ENCODE peak calls at places on chromosomes 1 and 21, in seven cellular contexts. I is SK-MEL-5; T is GM12865; C is NCI-H1105 treated with DMSO at 0.1 percent for 48 hours; P is stimulated activated CD4-positive, alpha-beta T cell treated with anti-CD3 and anti-CD28 coated beads, Interleukin-12 subunit alpha, Interleukin-12 subunit beta, amount 100 ng/mL, for 48 hours; D is left lung; N is stimulated activated CD8-positive, alpha-beta memory T cell treated with anti-CD3 and anti-CD28 coated beads, Interleukin-2, amount 100 ng/mL, for 1 hour. E is an unnamed sample.

GRCh38 chr1:206047271-206047670 is 5.7 kb upstream of the RHEX start:
- DNase-seq in I (no peak), T (peak), C (no peak), P (no peak), D (no peak), N (no peak), E (no peak)

GRCh38 chr21:46080171-46081021 is 17.5 kb upstream of the COL6A2 start:
- DNase-seq in I (no peak), T (no peak), C (no peak), P (no peak), D (peak), N (no peak), E (no peak)

GRCh38 chr1:45116340-45116739 is 90.1 kb downstream of the ZSWIM5 start:
- DNase-seq in I (no peak), T (no peak), C (no peak), P (no peak), D (no peak), N (no peak), E (no peak)

GRCh38 chr1:110224240-110224995 is 14.3 kb downstream of the KCNC4 start:
- DNase-seq in I (no peak), T (no peak), C (no peak), P (no peak), D (no peak), N (no peak), E (no peak)

GRCh38 chr1:110196917-110197782 is 13.0 kb upstream of the KCNC4 start:
- DNase-seq in I (peak), T (peak), C (peak), P (peak), D (no peak), N (no peak), E (no peak)

GRCh38 chr1:21884456-21885235 is 52.5 kb downstream of the HSPG2 start:
- DNase-seq in I (no peak), T (no peak), C (no peak), P (no peak), D (peak), N (no peak), E (no peak)

GRCh38 chr1:119735217-119735616 is 23.5 kb downstream of the PHGDH start:
- DNase-seq in I (no peak), T (no peak), C (no peak), P (no peak), D (no peak), N (no peak), E (no peak)

GRCh38 chr1:56835657-56836056 is 16.5 kb upstream of the FYB2 start:
- DNase-seq in I (no peak), T (no peak), C (no peak), P (no peak), D (no peak), N (no peak), E (no peak)

GRCh38 chr1:165697881-165698842 is at the start of gene ALDH9A1:
- DNase-seq in I (peak), T (peak), C (peak), P (peak), D (peak), N (peak), E (no peak)

GRCh38 chr1:212977781-212978645 is 27.7 kb downstream of the VASH2 start:
- DNase-seq in I (no peak), T (peak), C (no peak), P (no peak), D (no peak), N (no peak), E (no peak)